ENCODE peak calls at places on chromosomes 6 and 20, in seven cellular contexts. U is NB4, I is progenitor cell of endocrine pancreas, F is pancreas, N is GM06990, J is left cardiac atrium, E is HL-60. H is an unnamed sample.

GRCh38 chr6:24520929-24521546 is 26.3 kb downstream of the ALDH5A1 start:
- DNase-seq in J (peak; percentile 54), U (peak; percentile 50), I (no peak), N (peak; percentile 29), E (no peak), F (peak; percentile 37), H (peak; percentile 71)

GRCh38 chr6:139439278-139439813 is 64.9 kb upstream of the CITED2 start:
- DNase-seq in N (no peak), F (no peak), I (no peak), E (no peak), U (peak; percentile 35), J (no peak), H (no peak)

GRCh38 chr20:12287575-12287974 is 369.9 kb downstream of the BTBD3 start:
- DNase-seq in F (no peak), I (no peak), E (no peak), J (no peak), N (no peak), U (no peak), H (no peak)

GRCh38 chr6:56347526-56347925 is 100.1 kb upstream of the COL21A1 start:
- DNase-seq in F (no peak), U (no peak), I (no peak), E (no peak), N (no peak), J (no peak), H (peak; percentile 54)

GRCh38 chr6:135128268-135128914 is 52.7 kb upstream of the MYB start:
- DNase-seq in J (no peak), U (peak; percentile 36), I (no peak), E (no peak), N (peak; percentile 55), F (no peak), H (no peak)

GRCh38 chr6:156774872-156775405 is 2.2 kb upstream of the ARID1B start:
- DNase-seq in E (no peak), N (no peak), F (no peak), U (peak; percentile 52), I (no peak), J (no peak), H (peak; percentile 49)

GRCh38 chr20:44133424-44133823 is 53.6 kb downstream of the JPH2 start:
- DNase-seq in F (no peak), N (no peak), E (no peak), I (no peak), U (peak; percentile 36), J (no peak), H (no peak)

GRCh38 chr6:131770776-131771175 is 37.0 kb upstream of the ENPP1 start:
- DNase-seq in E (no peak), N (no peak), F (no peak), J (no peak), U (no peak), I (no peak), H (no peak)

GRCh38 chr20:12153616-12154015 is 235.9 kb downstream of the BTBD3 start:
- DNase-seq in J (no peak), U (no peak), E (no peak), N (no peak), F (no peak), I (no peak), H (no peak)

GRCh38 chr20:39057911-39058310 is 95.8 kb downstream of the DHX35 start:
- DNase-seq in I (no peak), J (no peak), F (no peak), N (no peak), E (no peak), U (no peak), H (no peak)

GRCh38 chr20:38706482-38706881 is 17.8 kb upstream of the SLC32A1 start:
- DNase-seq in U (no peak), N (no peak), E (no peak), J (no peak), I (no peak), F (no peak), H (no peak)

GRCh38 chr6:169234634-169235033 is 19.0 kb downstream of the THBS2 start:
- DNase-seq in E (no peak), N (no peak), I (no peak), F (no peak), U (no peak), J (no peak), H (no peak)

H was measured in adipocyte.